ENCODE peak calls at places on chromosomes 7 and 10, in seven cellular contexts. Y is epithelial cell of prostate, I is colonic mucosa, P is right lobe of liver, O is stomach, W is ovary, C is pancreas. F is an unnamed sample.

GRCh38 chr10:71076473-71077142 is 135.8 kb upstream of the UNC5B start:
- DNase-seq in Y (no peak), I (no peak), P (no peak), O (no peak), W (peak; percentile 2), C (peak; percentile 4), F (no peak)

GRCh38 chr10:120048358-120048757 is 155.8 kb downstream of the SEC23IP start:
- DNase-seq in Y (peak; percentile 37), I (no peak), P (no peak), O (no peak), W (no peak), C (no peak), F (no peak)

GRCh38 chr10:83725567-83725966 is 413.7 kb upstream of the GHITM start:
- DNase-seq in Y (no peak), I (no peak), P (no peak), O (no peak), W (no peak), C (no peak), F (no peak)

GRCh38 chr7:144818516-144818915 is 17.3 kb downstream of the TPK1 start:
- DNase-seq in Y (no peak), I (no peak), P (no peak), O (no peak), W (no peak), C (no peak), F (no peak)

GRCh38 chr10:132585732-132586722 is 48.4 kb downstream of the INPP5A start:
- DNase-seq in Y (no peak), I (peak; percentile 21), P (no peak), O (no peak), W (no peak), C (no peak), F (no peak)

GRCh38 chr10:867807-868206 is 63.7 kb downstream of the LARP4B start:
- DNase-seq in Y (no peak), I (no peak), P (no peak), O (no peak), W (no peak), C (no peak), F (no peak)

GRCh38 chr10:27513451-27514191 is 9.5 kb downstream of the RAB18 start:
- DNase-seq in Y (peak; percentile 52), I (no peak), P (no peak), O (no peak), W (no peak), C (no peak), F (no peak)

GRCh38 chr10:29326886-29327789 is 38.3 kb downstream of the LYZL1 start:
- DNase-seq in Y (no peak), I (no peak), P (no peak), O (no peak), W (no peak), C (no peak), F (no peak)

GRCh38 chr7:836429-836828 is 4.2 kb downstream of the SUN1 start:
- DNase-seq in Y (no peak), I (no peak), P (no peak), O (no peak), W (no peak), C (no peak), F (no peak)

GRCh38 chr7:50285259-50285658 is 19.3 kb upstream of the IKZF1 start:
- DNase-seq in Y (no peak), I (no peak), P (no peak), O (no peak), W (no peak), C (no peak), F (no peak)

GRCh38 chr10:95758351-95759025 is 2.5 kb downstream of the ENTPD1 start:
- DNase-seq in Y (no peak), I (no peak), P (no peak), O (no peak), W (no peak), C (no peak), F (no peak)

GRCh38 chr10:93746844-93747284 is 10.9 kb upstream of the LGI1 start:
- DNase-seq in Y (no peak), I (peak; percentile 36), P (peak; percentile 53), O (no peak), W (no peak), C (no peak), F (peak; percentile 58)

DNA sequence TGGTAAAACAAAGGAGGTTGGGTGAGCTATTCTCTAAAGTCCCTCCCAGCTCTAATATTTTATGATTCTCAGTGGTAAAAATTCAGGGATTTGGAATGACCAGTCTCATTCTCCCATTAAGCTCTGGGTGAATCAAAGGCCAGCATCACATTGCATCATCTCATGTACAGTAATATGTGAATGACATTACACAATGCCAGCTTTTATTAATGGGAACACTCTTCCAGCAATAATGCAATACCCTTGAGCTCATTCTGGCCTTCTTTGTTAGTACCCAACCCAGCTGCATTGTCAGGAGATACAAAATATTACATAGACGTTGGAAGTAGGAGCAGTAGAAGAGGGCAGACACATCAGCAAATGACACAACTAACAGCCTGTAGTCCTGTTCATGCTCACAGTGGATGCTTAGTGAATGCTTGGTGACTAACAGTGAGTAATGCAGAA is 100.0 kb upstream of the EGR2 start:
- DNase-seq in Y (peak; percentile 78), I (no peak), P (no peak), O (no peak), W (no peak), C (no peak), F (no peak)
- H3K27ac ChIP-seq in Y (peak overlapping the region; percentile 80), I (no peak overlapping the region), P (no peak overlapping the region), O (no peak overlapping the region), W (no peak overlapping the region), C (no peak overlapping the region), F (peak overlapping the region; percentile 77)

GRCh38 chr7:30430777-30431176 is 47.8 kb downstream of the NOD1 start:
- DNase-seq in Y (no peak), I (no peak), P (no peak), O (no peak), W (no peak), C (no peak), F (no peak)

GRCh38 chr7:30430300-30430699 is 48.3 kb downstream of the NOD1 start:
- DNase-seq in Y (peak; percentile 45), I (peak; percentile 92), P (no peak), O (no peak), W (no peak), C (peak; percentile 11), F (peak; percentile 85)

GRCh38 chr7:30434140-30434799 is 44.3 kb downstream of the NOD1 start:
- DNase-seq in Y (no peak), I (no peak), P (peak; percentile 35), O (no peak), W (no peak), C (peak; percentile 11), F (no peak)

GRCh38 chr7:30433506-30433905 is 45.1 kb downstream of the NOD1 start:
- DNase-seq in Y (no peak), I (no peak), P (no peak), O (no peak), W (no peak), C (no peak), F (no peak)

GRCh38 chr7:30433082-30433481 is 45.5 kb downstream of the NOD1 start:
- DNase-seq in Y (no peak), I (peak; percentile 43), P (peak; percentile 72), O (peak; percentile 71), W (peak; percentile 56), C (peak; percentile 70), F (peak; percentile 56)
- H3K27ac ChIP-seq in Y (no peak overlapping the region), I (no peak overlapping the region), P (peak overlapping the region; percentile 55), O (peak overlapping the region; percentile 64), W (no peak overlapping the region), C (peak overlapping the region; percentile 58), F (peak overlapping the region; percentile 70)

GRCh38 chr10:60934215-60935175 is 9.5 kb downstream of the RHOBTB1 start:
- DNase-seq in Y (no peak), I (no peak), P (no peak), O (no peak), W (no peak), C (no peak), F (no peak)
- H3K27ac ChIP-seq in Y (no peak overlapping the region), I (no peak overlapping the region), P (no peak overlapping the region), O (no peak overlapping the region), W (no peak overlapping the region), C (no peak overlapping the region), F (no peak overlapping the region)

GRCh38 chr7:31098606-31099360 is 46.7 kb downstream of the ADCYAP1R1 start:
- DNase-seq in Y (no peak), I (no peak), P (peak; percentile 16), O (peak; percentile 11), W (peak; percentile 4), C (no peak), F (no peak)

GRCh38 chr7:31094271-31094670 is 42.2 kb downstream of the ADCYAP1R1 start:
- DNase-seq in Y (no peak), I (no peak), P (no peak), O (peak; percentile 22), W (no peak), C (no peak), F (no peak)

GRCh38 chr7:31095286-31096197 is 43.4 kb downstream of the ADCYAP1R1 start:
- DNase-seq in Y (no peak), I (no peak), P (peak; percentile 37), O (peak; percentile 11), W (peak; percentile 6), C (no peak), F (no peak)

GRCh38 chr7:31096198-31096881 is 44.2 kb downstream of the ADCYAP1R1 start:
- DNase-seq in Y (no peak), I (no peak), P (peak; percentile 28), O (peak; percentile 18), W (peak; percentile 7), C (no peak), F (no peak)

DNA sequence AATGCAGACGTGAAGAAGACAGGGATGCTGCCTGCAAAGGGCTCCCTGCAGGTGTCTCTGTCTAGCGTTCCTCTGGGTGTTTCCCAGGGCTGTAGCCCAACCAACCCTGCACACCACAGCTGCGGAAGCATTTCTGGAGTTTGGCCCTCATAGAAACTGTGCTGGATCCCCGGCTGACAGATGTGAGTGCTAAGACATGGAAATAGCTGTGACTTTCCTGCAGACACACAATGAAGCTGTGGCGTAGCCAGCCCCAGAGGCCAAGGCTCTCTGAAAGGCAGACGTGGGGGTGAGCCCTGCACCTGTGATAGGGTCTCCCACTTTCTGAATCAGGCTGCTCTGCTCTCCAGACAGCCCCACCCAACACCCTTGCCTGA is 44.8 kb downstream of the ADCYAP1R1 start:
- DNase-seq in Y (no peak), I (no peak), P (peak; percentile 19), O (peak; percentile 15), W (peak; percentile 4), C (no peak), F (no peak)
- H3K27ac ChIP-seq in Y (no peak overlapping the region), I (no peak overlapping the region), P (no peak overlapping the region), O (no peak overlapping the region), W (no peak overlapping the region), C (no peak overlapping the region), F (no peak overlapping the region)

DNA sequence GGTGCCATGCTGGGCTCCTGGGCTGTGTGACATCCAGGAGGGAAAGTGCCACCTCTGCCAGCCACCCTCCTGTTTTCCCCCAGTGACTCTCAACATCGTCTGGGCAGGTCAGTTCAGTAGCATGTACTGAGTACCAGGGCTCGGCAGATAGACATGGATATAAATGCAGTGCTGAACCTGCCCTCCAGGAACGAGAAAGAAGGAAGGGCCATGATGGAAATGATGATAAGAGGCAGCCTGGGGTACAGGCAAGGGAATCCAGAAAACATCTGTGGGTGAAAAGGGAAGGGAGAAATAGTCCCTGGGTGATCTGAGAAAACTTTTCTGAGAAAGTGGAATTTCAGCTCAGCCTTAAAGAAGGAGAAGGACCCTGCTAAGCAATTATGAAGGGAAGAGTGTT is 12.1 kb downstream of the CNNM1 start:
- DNase-seq in Y (no peak), I (no peak), P (no peak), O (no peak), W (no peak), C (no peak), F (no peak)
- H3K27ac ChIP-seq in Y (no peak overlapping the region), I (no peak overlapping the region), P (no peak overlapping the region), O (no peak overlapping the region), W (peak overlapping the region; percentile 49), C (no peak overlapping the region), F (no peak overlapping the region)

F was measured in breast epithelium.